ENCODE peak calls at places on chromosomes 13 and 19, in four cellular contexts. J, D, R and W are unnamed samples.

GRCh38 chr19:1911098-1911497 is 5.9 kb downstream of the ADAT3 start:
- DNase-seq in R (no peak), J (no peak), D (no peak), W (no peak)

GRCh38 chr13:114282143-114282685 is 813 bp downstream of the UPF3A start:
- DNase-seq in J (peak), D (peak), R (peak), W (peak)

GRCh38 chr13:96279904-96280303 is 190.0 kb downstream of the HS6ST3 start:
- DNase-seq in D (no peak), J (no peak), R (no peak), W (no peak)

GRCh38 chr13:47397739-47398138 is 500.9 kb upstream of the HTR2A start:
- DNase-seq in J (no peak), R (no peak), D (no peak), W (no peak)

GRCh38 chr13:110444226-110444653 is 117.3 kb downstream of the RAB20 start:
- DNase-seq in R (no peak), D (no peak), J (no peak), W (no peak)

GRCh38 chr19:31583148-31583547 is 233.9 kb upstream of the TSHZ3 start:
- DNase-seq in D (no peak), J (no peak), R (no peak), W (no peak)

GRCh38 chr13:29817604-29818378 is 32.6 kb downstream of the UBL3 start:
- DNase-seq in J (no peak), R (no peak), D (no peak), W (no peak)

GRCh38 chr19:10191347-10191746 is 3.4 kb downstream of the DNMT1 start:
- DNase-seq in D (no peak), R (no peak), J (no peak), W (no peak)

GRCh38 chr13:27638521-27638920 is 16.8 kb downstream of the POLR1D start:
- DNase-seq in D (no peak), J (no peak), R (no peak), W (no peak)

GRCh38 chr19:36215276-36216171 is 618 bp downstream of the ZNF146 start:
- DNase-seq in R (peak), J (no peak), D (no peak), W (no peak)

GRCh38 chr13:42110410-42111155 is 62.1 kb downstream of the DGKH start:
- DNase-seq in J (no peak), D (no peak), R (no peak), W (peak)

GRCh38 chr19:47157455-47158321 is 27.1 kb downstream of the SAE1 start:
- DNase-seq in R (peak), J (peak), D (peak), W (no peak)

GRCh38 chr13:66532845-66533244 is 697.3 kb downstream of the PCDH9 start:
- DNase-seq in D (no peak), J (no peak), R (no peak), W (no peak)

GRCh38 chr19:10290876-10291553 is 1.3 kb downstream of the ICAM5 start:
- DNase-seq in D (no peak), R (peak), J (peak), W (peak)

GRCh38 chr13:19864018-19864338 is 529 bp upstream of the ZMYM5 start:
- DNase-seq in R (peak), J (peak), D (no peak), W (peak)

GRCh38 chr19:5882421-5882968 is 12.2 kb upstream of the FUT5 start:
- DNase-seq in J (no peak), R (no peak), D (no peak), W (no peak)

GRCh38 chr13:62209539-62209938 is 793.9 kb upstream of the PCDH20 start:
- DNase-seq in J (no peak), R (no peak), D (no peak), W (no peak)

GRCh38 chr13:54133721-54134120 is 1105.1 kb downstream of the OLFM4 start:
- DNase-seq in D (no peak), R (no peak), J (no peak), W (no peak)

GRCh38 chr13:26584713-26585112 is 27.2 kb downstream of the WASF3 start:
- DNase-seq in D (no peak), R (no peak), J (no peak), W (no peak)

GRCh38 chr19:2050349-2050990 is 574 bp downstream of the MKNK2 start:
- DNase-seq in R (no peak), J (no peak), D (no peak), W (no peak)

GRCh38 chr19:8686549-8686948 is 12.0 kb downstream of the ACTL9 start:
- DNase-seq in J (no peak), R (no peak), D (no peak), W (no peak)

GRCh38 chr19:6042776-6043726 is 65.1 kb upstream of the RANBP3 start:
- DNase-seq in D (no peak), R (no peak), J (no peak), W (no peak)

GRCh38 chr19:51503891-51504290 is 2.3 kb upstream of the SIGLEC12 start:
- DNase-seq in D (no peak), R (no peak), J (no peak), W (no peak)

GRCh38 chr19:35110974-35111373 is 4.6 kb upstream of the FXYD3 start:
- DNase-seq in J (no peak), D (no peak), R (no peak), W (no peak)

GRCh38 chr13:37109080-37109678 is 3.7 kb upstream of the CSNK1A1L start:
- DNase-seq in J (no peak), D (no peak), R (no peak), W (peak)

GRCh38 chr13:54210397-54211050 is 1181.9 kb downstream of the OLFM4 start:
- DNase-seq in R (no peak), J (no peak), D (no peak), W (no peak)